ENCODE peak calls at places on chromosomes 13 and 19, in nine cellular contexts. G is WERI-Rb-1; H is SK-N-MC; F is fibroblast of lung; Q is Panc1; K is dorsolateral prefrontal cortex; O is CD4-positive, alpha-beta memory T cell; V is DND-41; S is naive thymus-derived CD4-positive, alpha-beta T cell. T is an unnamed sample.

GRCh38 chr13:29568731-29569130 is 26.8 kb downstream of the SLC7A1 start:
- DNase-seq in G (no peak), H (no peak), F (no peak), Q (no peak), K (no peak), O (no peak), V (no peak), S (no peak), T (no peak)

GRCh38 chr13:104593693-104594092 is 1527.5 kb upstream of the SLC10A2 start:
- DNase-seq in G (no peak), H (no peak), F (no peak), Q (no peak), K (no peak), O (no peak), V (no peak), S (no peak), T (no peak)

GRCh38 chr13:95643471-95643813 is 1.1 kb downstream of the DZIP1 start:
- DNase-seq in G (peak), H (no peak), F (peak), Q (no peak), K (no peak), O (no peak), V (no peak), S (no peak), T (no peak)

GRCh38 chr19:31071157-31071855 is 277.9 kb downstream of the TSHZ3 start:
- DNase-seq in G (no peak), H (peak), F (no peak), Q (no peak), K (no peak), O (no peak), V (no peak), S (no peak), T (no peak)

GRCh38 chr19:35928507-35928906 is 7.7 kb upstream of the LRFN3 start:
- DNase-seq in G (no peak), H (no peak), F (no peak), Q (no peak), K (no peak), O (no peak), V (no peak), S (no peak), T (no peak)

GRCh38 chr19:5955638-5955935 is 22.4 kb downstream of the RANBP3 start:
- DNase-seq in G (no peak), H (no peak), F (peak), Q (no peak), K (no peak), O (no peak), V (no peak), S (no peak), T (no peak)

GRCh38 chr19:2578391-2578826 is 102.5 kb downstream of the GADD45B start:
- DNase-seq in G (no peak), H (no peak), F (peak), Q (no peak), K (no peak), O (no peak), V (no peak), S (no peak), T (no peak)

GRCh38 chr19:14901675-14902260 is 15.8 kb upstream of the OR7A17 start:
- DNase-seq in G (no peak), H (no peak), F (no peak), Q (no peak), K (no peak), O (no peak), V (no peak), S (no peak), T (no peak)

GRCh38 chr13:62433660-62434059 is 1018.0 kb upstream of the PCDH20 start:
- DNase-seq in G (no peak), H (no peak), F (no peak), Q (no peak), K (no peak), O (no peak), V (no peak), S (no peak), T (no peak)

GRCh38 chr19:33660426-33661160 is 38.8 kb downstream of the CHST8 start:
- DNase-seq in G (no peak), H (no peak), F (no peak), Q (no peak), K (no peak), O (no peak), V (no peak), S (no peak), T (no peak)

GRCh38 chr19:32748497-32748896 is 28.9 kb downstream of the TDRD12 start:
- DNase-seq in G (peak), H (no peak), F (no peak), Q (no peak), K (no peak), O (peak), V (no peak), S (peak), T (no peak)

GRCh38 chr19:2235396-2236284 is 489 bp downstream of the PLEKHJ1 start:
- DNase-seq in G (peak), H (no peak), F (no peak), Q (no peak), K (no peak), O (peak), V (peak), S (no peak), T (no peak)

GRCh38 chr13:75365724-75366173 is 116.2 kb downstream of the TBC1D4 start:
- DNase-seq in G (no peak), H (no peak), F (peak), Q (peak), K (no peak), O (no peak), V (no peak), S (no peak), T (no peak)

GRCh38 chr13:108269601-108270328 is at the start of gene TNFSF13B:
- DNase-seq in G (peak), H (no peak), F (peak), Q (no peak), K (no peak), O (peak), V (no peak), S (no peak), T (peak)

GRCh38 chr13:46339035-46339666 is 47.9 kb downstream of the RUBCNL start:
- DNase-seq in G (no peak), H (no peak), F (peak), Q (no peak), K (no peak), O (no peak), V (no peak), S (no peak), T (no peak)

GRCh38 chr13:29918845-29919244 is 68.4 kb upstream of the UBL3 start:
- DNase-seq in G (no peak), H (no peak), F (peak), Q (no peak), K (no peak), O (no peak), V (no peak), S (no peak), T (no peak)

GRCh38 chr19:50975766-50976165 is 6.4 kb upstream of the KLK6 start:
- DNase-seq in G (no peak), H (no peak), F (no peak), Q (no peak), K (no peak), O (no peak), V (no peak), S (no peak), T (no peak)

GRCh38 chr19:1856345-1856697 is 7.1 kb downstream of the KLF16 start:
- DNase-seq in G (peak), H (no peak), F (no peak), Q (no peak), K (no peak), O (no peak), V (no peak), S (no peak), T (no peak)

GRCh38 chr13:45847554-45848224 is 3.9 kb downstream of the SIAH3 start:
- DNase-seq in G (no peak), H (no peak), F (no peak), Q (no peak), K (no peak), O (peak), V (peak), S (peak), T (peak)

GRCh38 chr13:109402976-109403375 is 383.4 kb downstream of the IRS2 start:
- DNase-seq in G (no peak), H (no peak), F (peak), Q (no peak), K (no peak), O (no peak), V (no peak), S (no peak), T (no peak)

GRCh38 chr13:31044658-31045620 is 112.5 kb downstream of the TEX26 start:
- DNase-seq in G (no peak), H (no peak), F (no peak), Q (no peak), K (no peak), O (peak), V (peak), S (no peak), T (no peak)

GRCh38 chr19:56356944-56357343 is 36.4 kb downstream of the ZNF582 start:
- DNase-seq in G (no peak), H (no peak), F (no peak), Q (no peak), K (no peak), O (no peak), V (no peak), S (no peak), T (no peak)

GRCh38 chr13:75310005-75310580 is 171.9 kb downstream of the TBC1D4 start:
- DNase-seq in G (no peak), H (no peak), F (no peak), Q (no peak), K (no peak), O (no peak), V (no peak), S (no peak), T (no peak)

GRCh38 chr19:33376423-33376822 is 2.9 kb downstream of the CEBPG start:
- DNase-seq in G (no peak), H (no peak), F (peak), Q (peak), K (no peak), O (no peak), V (no peak), S (no peak), T (no peak)

GRCh38 chr19:10712041-10712440 is 5.8 kb upstream of the DNM2 start:
- DNase-seq in G (peak), H (no peak), F (no peak), Q (no peak), K (no peak), O (no peak), V (no peak), S (no peak), T (no peak)

GRCh38 chr13:40120288-40120687 is 464.8 kb downstream of the COG6 start:
- DNase-seq in G (no peak), H (no peak), F (peak), Q (no peak), K (no peak), O (no peak), V (no peak), S (no peak), T (no peak)

GRCh38 chr13:33284016-33284415 is 1.5 kb downstream of the STARD13 start:
- DNase-seq in G (no peak), H (no peak), F (no peak), Q (no peak), K (no peak), O (no peak), V (no peak), S (no peak), T (no peak)

DNA sequence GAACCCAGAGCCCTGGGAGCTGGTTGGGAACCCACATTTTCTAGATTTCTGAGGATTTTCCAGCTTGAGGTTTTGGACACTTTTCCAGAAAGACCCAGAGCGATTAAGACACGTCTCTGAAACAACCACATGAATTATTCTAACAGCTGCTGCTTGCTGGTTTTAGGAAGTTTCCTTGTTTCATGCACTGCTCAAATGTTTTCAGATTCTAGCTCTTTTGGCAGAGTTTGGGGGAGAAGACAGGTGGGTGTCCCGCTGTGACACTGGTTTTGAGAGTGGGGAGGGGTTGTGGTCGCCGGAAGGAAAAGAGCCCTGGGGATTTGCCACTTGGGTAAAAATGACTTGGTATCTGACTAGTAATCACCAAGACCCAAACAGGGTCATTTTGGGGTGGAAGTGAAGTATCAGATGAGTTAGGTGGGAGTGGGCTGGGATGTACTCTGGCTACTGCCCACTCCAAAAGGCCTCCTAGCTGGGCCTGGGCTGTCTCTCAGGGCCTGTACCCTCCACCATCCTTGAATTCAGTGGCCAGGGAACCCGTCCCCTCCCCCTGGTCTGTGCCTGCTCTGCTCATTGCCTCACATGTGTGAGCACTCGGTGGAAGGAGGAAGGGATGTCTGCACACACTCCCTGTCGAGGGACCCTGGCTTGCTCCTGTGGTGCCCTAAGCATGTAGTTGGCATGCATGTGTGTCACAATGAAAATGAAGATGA is 13.2 kb downstream of the GATAD2A start:
- DNase-seq in G (no peak), H (no peak), F (no peak), Q (no peak), K (no peak), O (no peak), V (peak), S (no peak), T (no peak)
- H3K4me3 ChIP-seq in G (no peak), H (no peak), F (no peak), Q (no peak), K (no peak), O (no peak), V (no peak), S (no peak), T (no peak)

GRCh38 chr19:16564842-16565241 is 7.4 kb downstream of the SLC35E1 start:
- DNase-seq in G (no peak), H (no peak), F (no peak), Q (no peak), K (no peak), O (no peak), V (no peak), S (no peak), T (no peak)

GRCh38 chr19:16569609-16570320 is 2.5 kb downstream of the SLC35E1 start:
- DNase-seq in G (no peak), H (no peak), F (no peak), Q (no peak), K (no peak), O (no peak), V (no peak), S (no peak), T (no peak)

GRCh38 chr19:16566161-16566560 is 6.1 kb downstream of the SLC35E1 start:
- DNase-seq in G (no peak), H (no peak), F (no peak), Q (no peak), K (no peak), O (peak), V (peak), S (peak), T (peak)

GRCh38 chr19:16562608-16563025 is 9.6 kb downstream of the SLC35E1 start:
- DNase-seq in G (no peak), H (no peak), F (no peak), Q (no peak), K (no peak), O (no peak), V (no peak), S (no peak), T (no peak)

DNA sequence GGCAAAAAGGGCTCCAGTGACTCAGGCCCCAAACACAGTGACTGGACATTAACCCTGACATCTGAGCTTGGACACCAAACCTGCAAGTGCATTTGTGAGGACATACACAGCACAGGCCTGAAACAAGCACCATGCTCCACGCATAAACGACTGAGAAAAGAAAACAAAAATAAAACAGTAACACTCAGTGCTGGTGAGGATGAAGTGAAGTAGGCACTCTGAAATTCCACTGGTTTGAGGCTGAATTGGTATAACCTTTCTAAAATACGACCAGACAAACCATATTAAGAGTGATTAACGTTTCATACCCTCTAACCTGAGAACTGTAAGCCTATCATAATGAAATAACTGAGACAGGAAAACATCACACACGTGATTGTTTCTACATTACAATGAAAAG is 5.5 kb downstream of the SLC35E1 start:
- DNase-seq in G (no peak), H (no peak), F (no peak), Q (no peak), K (no peak), O (no peak), V (no peak), S (no peak), T (no peak)
- H3K27ac ChIP-seq in G (no peak), H (no peak), F (no peak), Q (no peak), K (no peak), O (peak), V (peak), S (peak), T (peak)

GRCh38 chr19:47422417-47423163 is 3.3 kb upstream of the MEIS3 start:
- DNase-seq in G (no peak), H (no peak), F (no peak), Q (no peak), K (no peak), O (no peak), V (no peak), S (no peak), T (no peak)
- H3K4me3 ChIP-seq in G (peak), H (no peak), F (no peak), Q (no peak), K (no peak), O (no peak), V (no peak), S (no peak), T (no peak)

GRCh38 chr13:28545583-28546333 is 50.8 kb upstream of the FLT1 start:
- DNase-seq in G (no peak), H (no peak), F (no peak), Q (no peak), K (no peak), O (no peak), V (no peak), S (no peak), T (no peak)

GRCh38 chr13:28541966-28542365 is 47.0 kb upstream of the FLT1 start:
- DNase-seq in G (no peak), H (no peak), F (no peak), Q (no peak), K (no peak), O (no peak), V (no peak), S (no peak), T (no peak)

GRCh38 chr13:28540612-28541011 is 45.7 kb upstream of the FLT1 start:
- DNase-seq in G (no peak), H (no peak), F (no peak), Q (no peak), K (no peak), O (no peak), V (no peak), S (no peak), T (no peak)

GRCh38 chr13:28544026-28544425 is 49.1 kb upstream of the FLT1 start:
- DNase-seq in G (no peak), H (no peak), F (no peak), Q (no peak), K (no peak), O (no peak), V (no peak), S (no peak), T (no peak)

DNA sequence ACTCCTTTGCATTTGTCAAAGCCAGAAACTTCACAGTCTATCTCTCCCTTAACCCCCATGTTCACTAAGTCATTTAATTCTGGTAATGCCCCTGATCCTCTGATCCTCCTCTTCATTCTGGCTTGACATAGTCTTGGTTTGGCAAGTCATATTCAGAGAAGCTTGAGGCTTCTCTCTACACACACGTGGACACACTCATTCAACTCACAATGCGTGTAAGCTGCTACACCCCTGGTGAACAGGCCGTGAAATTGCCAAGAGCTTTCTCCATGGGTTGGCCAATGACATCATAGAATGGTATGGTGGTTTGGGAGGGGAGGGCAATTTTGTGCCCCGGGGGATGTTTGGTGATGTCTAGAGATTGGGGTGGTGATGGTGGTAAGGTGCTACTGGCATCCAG is 47.9 kb upstream of the FLT1 start:
- DNase-seq in G (no peak), H (no peak), F (no peak), Q (no peak), K (no peak), O (no peak), V (no peak), S (no peak), T (no peak)
- H3K27ac ChIP-seq in G (no peak), H (no peak), F (no peak), Q (no peak), K (no peak), O (no peak), V (no peak), S (no peak), T (no peak)

DNA sequence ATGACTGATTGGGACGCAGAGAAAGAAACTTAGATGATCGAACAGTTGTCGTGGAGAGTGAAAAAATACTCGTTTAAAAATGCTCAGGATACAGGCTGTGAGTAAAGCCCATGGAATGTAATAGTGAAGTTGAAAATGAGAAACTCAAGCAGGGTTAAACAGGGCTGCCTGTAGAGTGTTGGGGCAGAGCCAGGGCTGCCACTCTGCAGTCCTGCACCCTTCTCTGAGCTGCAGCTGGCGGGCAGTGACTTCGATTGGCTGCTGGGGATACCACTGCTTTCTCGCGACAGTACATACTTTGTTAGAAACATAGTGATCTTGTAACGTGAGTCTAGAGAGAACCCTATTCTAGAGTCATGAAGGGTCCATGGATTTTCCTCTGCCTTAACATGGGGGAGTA is 95.4 kb downstream of the ARHGEF7 start:
- DNase-seq in G (no peak), H (no peak), F (peak), Q (no peak), K (peak), O (no peak), V (no peak), S (no peak), T (no peak)
- H3K4me3 ChIP-seq in G (no peak), H (peak), F (peak), Q (no peak), K (peak), O (no peak), V (no peak), S (no peak), T (no peak)

T was measured in CD8-positive, alpha-beta T cell.